ENCODE peak calls at places on chromosomes 3 and 15, in eight cellular contexts. One of them, this sample, is unnamed.

GRCh38 chr15:67199391-67199790 is 55.1 kb downstream of the AAGAB start:
- DNase-seq in ovary: no peak
- DNase-seq in breast epithelium: no peak
- DNase-seq in GM12865: no peak
- DNase-seq in DND-41: no peak
- DNase-seq in A549: no peak
- DNase-seq in lower lobe of right lung: no peak
- DNase-seq in pancreas: no peak
- DNase-seq in this sample: no peak

GRCh38 chr3:139948467-139948866 is 13.5 kb downstream of the CLSTN2 start:
- DNase-seq in GM12865: no peak
- DNase-seq in ovary: no peak
- DNase-seq in pancreas: no peak
- DNase-seq in A549: no peak
- DNase-seq in lower lobe of right lung: no peak
- DNase-seq in DND-41: no peak
- DNase-seq in breast epithelium: no peak
- DNase-seq in this sample: no peak

GRCh38 chr3:43163895-43164493 is 58.1 kb upstream of the POMGNT2 start:
- DNase-seq in pancreas: no peak
- DNase-seq in lower lobe of right lung: no peak
- DNase-seq in A549: no peak
- DNase-seq in ovary: no peak
- DNase-seq in GM12865: no peak
- DNase-seq in DND-41: no peak
- DNase-seq in breast epithelium: no peak
- DNase-seq in this sample: no peak

GRCh38 chr3:13705702-13706280 is 156.9 kb downstream of the FBLN2 start:
- DNase-seq in lower lobe of right lung: no peak
- DNase-seq in DND-41: no peak
- DNase-seq in A549: no peak
- DNase-seq in breast epithelium: peak; percentile 9
- DNase-seq in GM12865: no peak
- DNase-seq in pancreas: peak; percentile 5
- DNase-seq in ovary: no peak
- DNase-seq in this sample: no peak

GRCh38 chr15:52383100-52383588 is 87.5 kb upstream of the MYO5C start:
- DNase-seq in pancreas: no peak
- DNase-seq in breast epithelium: no peak
- DNase-seq in lower lobe of right lung: no peak
- DNase-seq in A549: no peak
- DNase-seq in GM12865: peak; percentile 80
- DNase-seq in DND-41: no peak
- DNase-seq in ovary: no peak
- DNase-seq in this sample: no peak

GRCh38 chr3:43998841-43999805 is 242.6 kb upstream of the TOPAZ1 start:
- DNase-seq in DND-41: no peak
- DNase-seq in ovary: peak; percentile 36
- DNase-seq in GM12865: peak; percentile 92
- DNase-seq in lower lobe of right lung: peak; percentile 55
- DNase-seq in A549: peak; percentile 70
- DNase-seq in pancreas: peak; percentile 68
- DNase-seq in breast epithelium: no peak
- DNase-seq in this sample: no peak

GRCh38 chr3:5466059-5466458 is 278.6 kb downstream of the EDEM1 start:
- DNase-seq in breast epithelium: no peak
- DNase-seq in ovary: no peak
- DNase-seq in A549: no peak
- DNase-seq in DND-41: no peak
- DNase-seq in pancreas: no peak
- DNase-seq in GM12865: no peak
- DNase-seq in lower lobe of right lung: no peak
- DNase-seq in this sample: no peak

GRCh38 chr15:99123706-99124451 is 19.0 kb downstream of the SYNM start:
- DNase-seq in A549: peak; percentile 94
- DNase-seq in ovary: peak; percentile 81
- DNase-seq in DND-41: no peak
- DNase-seq in pancreas: peak; percentile 82
- DNase-seq in GM12865: no peak
- DNase-seq in breast epithelium: peak; percentile 88
- DNase-seq in lower lobe of right lung: peak; percentile 69
- DNase-seq in this sample: no peak

GRCh38 chr3:150555859-150556436 is 9.4 kb downstream of the EIF2A start:
- DNase-seq in A549: no peak
- DNase-seq in ovary: no peak
- DNase-seq in breast epithelium: no peak
- DNase-seq in DND-41: no peak
- DNase-seq in GM12865: no peak
- DNase-seq in lower lobe of right lung: no peak
- DNase-seq in pancreas: no peak
- DNase-seq in this sample: no peak

GRCh38 chr3:111326144-111326995 is 215.6 kb upstream of the CD96 start:
- DNase-seq in DND-41: peak; percentile 70
- DNase-seq in GM12865: no peak
- DNase-seq in ovary: no peak
- DNase-seq in lower lobe of right lung: no peak
- DNase-seq in A549: no peak
- DNase-seq in pancreas: no peak
- DNase-seq in breast epithelium: no peak
- DNase-seq in this sample: no peak

GRCh38 chr3:152474585-152474984 is 205.9 kb downstream of the MBNL1 start:
- DNase-seq in ovary: no peak
- DNase-seq in breast epithelium: no peak
- DNase-seq in DND-41: no peak
- DNase-seq in pancreas: no peak
- DNase-seq in lower lobe of right lung: no peak
- DNase-seq in GM12865: peak; percentile 82
- DNase-seq in A549: peak; percentile 16
- DNase-seq in this sample: no peak

DNA sequence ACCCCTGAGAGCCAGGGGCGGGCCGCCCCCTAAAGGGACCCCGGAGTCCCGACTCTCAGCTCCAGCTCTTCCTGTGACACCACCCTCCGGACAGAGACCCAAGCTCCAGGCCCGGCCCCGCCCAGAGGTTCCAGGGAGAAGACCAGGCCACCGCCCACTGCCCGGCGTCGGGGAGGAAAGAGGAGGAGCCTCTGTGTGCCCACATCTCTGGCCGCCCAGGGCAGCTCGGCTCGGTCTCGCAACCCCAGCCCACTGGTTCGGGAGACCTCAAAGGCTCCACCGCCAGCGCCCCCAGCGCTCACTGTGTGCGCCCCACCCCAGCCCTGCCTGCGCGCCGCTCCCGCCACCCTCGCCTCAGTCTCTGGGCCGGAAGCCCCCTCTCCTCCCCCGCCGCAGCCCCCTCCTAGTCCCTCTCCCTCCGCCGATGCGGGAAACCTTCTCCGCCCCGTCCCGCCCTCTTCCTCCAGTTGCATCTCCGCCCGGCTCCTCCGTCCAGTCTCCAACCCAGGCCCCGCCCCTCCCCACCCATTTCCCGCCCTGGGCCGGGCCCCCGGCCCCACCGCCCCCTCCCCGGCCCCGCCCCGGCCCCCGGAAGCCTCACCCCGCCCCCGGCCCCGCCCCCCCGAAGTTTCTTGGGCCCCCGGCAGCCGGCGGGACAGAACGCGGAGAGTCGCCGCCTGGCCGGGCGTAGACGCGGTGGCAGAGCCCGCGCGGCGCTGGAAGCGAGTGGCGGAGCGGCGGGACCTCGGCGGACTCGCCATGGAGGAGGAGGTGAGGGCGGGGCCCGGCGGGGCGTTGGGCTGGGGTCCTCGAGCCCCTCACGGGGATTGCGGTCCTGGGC is at the start of gene PLEKHO2:
- DNase-seq in GM12865: peak; percentile 95
- DNase-seq in DND-41: peak; percentile 98
- DNase-seq in ovary: peak; percentile 96
- DNase-seq in pancreas: peak; percentile 92
- DNase-seq in A549: peak; percentile 99
- DNase-seq in lower lobe of right lung: peak; percentile 98
- DNase-seq in breast epithelium: peak; percentile 93
- DNase-seq in this sample: peak; percentile 83
- TF ChIP-seq CTCF in GM12865: peak; percentile 29
- TF ChIP-seq CTCF in DND-41: peak; percentile 52
- TF ChIP-seq CTCF in ovary: no peak
- TF ChIP-seq CTCF in pancreas: no peak
- TF ChIP-seq CTCF in A549: no peak
- TF ChIP-seq CTCF in lower lobe of right lung: peak; percentile 31
- TF ChIP-seq CTCF in breast epithelium: no peak
- TF ChIP-seq CTCF in this sample: peak; percentile 40

GRCh38 chr3:15630646-15631350 is 29.3 kb downstream of the BTD start:
- DNase-seq in DND-41: no peak
- DNase-seq in breast epithelium: no peak
- DNase-seq in GM12865: peak; percentile 54
- DNase-seq in A549: peak; percentile 58
- DNase-seq in lower lobe of right lung: no peak
- DNase-seq in ovary: no peak
- DNase-seq in pancreas: no peak
- DNase-seq in this sample: no peak

GRCh38 chr3:15632212-15632580 is 30.7 kb downstream of the BTD start:
- DNase-seq in breast epithelium: no peak
- DNase-seq in A549: no peak
- DNase-seq in lower lobe of right lung: no peak
- DNase-seq in pancreas: no peak
- DNase-seq in DND-41: no peak
- DNase-seq in ovary: no peak
- DNase-seq in GM12865: no peak
- DNase-seq in this sample: no peak

GRCh38 chr3:15631426-15632211 is 30.1 kb downstream of the BTD start:
- DNase-seq in pancreas: no peak
- DNase-seq in GM12865: no peak
- DNase-seq in breast epithelium: no peak
- DNase-seq in ovary: no peak
- DNase-seq in A549: no peak
- DNase-seq in lower lobe of right lung: no peak
- DNase-seq in DND-41: no peak
- DNase-seq in this sample: no peak

GRCh38 chr3:15628967-15629366 is 27.4 kb downstream of the BTD start:
- DNase-seq in GM12865: no peak
- DNase-seq in A549: no peak
- DNase-seq in ovary: no peak
- DNase-seq in breast epithelium: no peak
- DNase-seq in lower lobe of right lung: no peak
- DNase-seq in DND-41: no peak
- DNase-seq in pancreas: no peak
- DNase-seq in this sample: no peak

GRCh38 chr3:15629860-15630597 is 28.5 kb downstream of the BTD start:
- DNase-seq in A549: peak; percentile 82
- DNase-seq in lower lobe of right lung: no peak
- DNase-seq in pancreas: no peak
- DNase-seq in breast epithelium: peak; percentile 39
- DNase-seq in DND-41: peak; percentile 82
- DNase-seq in GM12865: peak; percentile 90
- DNase-seq in ovary: no peak
- DNase-seq in this sample: peak; percentile 66
- TF ChIP-seq CTCF in A549: peak; percentile 58
- TF ChIP-seq CTCF in lower lobe of right lung: peak; percentile 74
- TF ChIP-seq CTCF in pancreas: peak; percentile 61
- TF ChIP-seq CTCF in breast epithelium: peak; percentile 66
- TF ChIP-seq CTCF in DND-41: peak; percentile 88
- TF ChIP-seq CTCF in GM12865: peak; percentile 65
- TF ChIP-seq CTCF in ovary: peak; percentile 55
- TF ChIP-seq CTCF in this sample: peak; percentile 60

GRCh38 chr3:182567666-182568065 is 225.6 kb upstream of the ATP11B start:
- DNase-seq in DND-41: no peak
- DNase-seq in pancreas: no peak
- DNase-seq in breast epithelium: no peak
- DNase-seq in ovary: no peak
- DNase-seq in GM12865: no peak
- DNase-seq in lower lobe of right lung: no peak
- DNase-seq in A549: no peak
- DNase-seq in this sample: no peak
- TF ChIP-seq CTCF in DND-41: no peak
- TF ChIP-seq CTCF in pancreas: no peak
- TF ChIP-seq CTCF in breast epithelium: no peak
- TF ChIP-seq CTCF in ovary: no peak
- TF ChIP-seq CTCF in GM12865: no peak
- TF ChIP-seq CTCF in lower lobe of right lung: no peak
- TF ChIP-seq CTCF in A549: no peak
- TF ChIP-seq CTCF in this sample: no peak

GRCh38 chr3:135905058-135905724 is 60.3 kb upstream of the PPP2R3A start:
- DNase-seq in A549: no peak
- DNase-seq in pancreas: no peak
- DNase-seq in breast epithelium: no peak
- DNase-seq in lower lobe of right lung: no peak
- DNase-seq in ovary: no peak
- DNase-seq in DND-41: no peak
- DNase-seq in GM12865: no peak
- DNase-seq in this sample: no peak
- TF ChIP-seq CTCF in A549: no peak
- TF ChIP-seq CTCF in pancreas: no peak
- TF ChIP-seq CTCF in breast epithelium: peak; percentile 18
- TF ChIP-seq CTCF in lower lobe of right lung: no peak
- TF ChIP-seq CTCF in ovary: no peak
- TF ChIP-seq CTCF in DND-41: peak; percentile 12
- TF ChIP-seq CTCF in GM12865: no peak
- TF ChIP-seq CTCF in this sample: no peak

GRCh38 chr3:184129012-184129411 is 6.1 kb upstream of the EIF2B5 start:
- DNase-seq in GM12865: peak; percentile 39
- DNase-seq in pancreas: no peak
- DNase-seq in breast epithelium: no peak
- DNase-seq in A549: no peak
- DNase-seq in lower lobe of right lung: peak; percentile 65
- DNase-seq in ovary: no peak
- DNase-seq in DND-41: peak; percentile 17
- DNase-seq in this sample: no peak
- TF ChIP-seq CTCF in GM12865: peak; percentile 57
- TF ChIP-seq CTCF in pancreas: no peak
- TF ChIP-seq CTCF in breast epithelium: no peak
- TF ChIP-seq CTCF in A549: no peak
- TF ChIP-seq CTCF in lower lobe of right lung: peak; percentile 37
- TF ChIP-seq CTCF in ovary: no peak
- TF ChIP-seq CTCF in DND-41: peak; percentile 53
- TF ChIP-seq CTCF in this sample: peak; percentile 13

This sample was measured in CD8-positive, alpha-beta T cell.